ENCODE peak calls at places on chromosome 12, in eight cellular contexts. U, Q, S, A, G, K, O and R are unnamed samples.
A peak's percentile ranks its signal among the peaks of the same experiment; 100 is the strongest.

GRCh38 chr12:46359667-46360280 is 12.8 kb downstream of the SLC38A2 start:
- DNase-seq in U (no peak), K (no peak), S (no peak), G (no peak), Q (no peak), O (no peak), A (no peak), R (no peak)

GRCh38 chr12:127479256-127479655 is 787.7 kb upstream of the TMEM132C start:
- DNase-seq in K (no peak), A (no peak), G (peak; percentile 87), S (no peak), O (no peak), Q (peak; percentile 27), U (no peak), R (no peak)

GRCh38 chr12:96143392-96143791 is 50.8 kb upstream of the ELK3 start:
- DNase-seq in U (no peak), S (no peak), Q (no peak), G (no peak), K (no peak), A (peak; percentile 8), O (no peak), R (peak; percentile 34)

GRCh38 chr12:67137256-67137655 is 131.9 kb upstream of the CAND1 start:
- DNase-seq in A (no peak), Q (peak; percentile 8), S (no peak), U (no peak), G (peak; percentile 5), K (no peak), O (no peak), R (no peak)

GRCh38 chr12:47549258-47549657 is 156.6 kb downstream of the RPAP3 start:
- DNase-seq in Q (no peak), G (peak; percentile 18), S (no peak), K (no peak), U (no peak), O (no peak), A (peak; percentile 19), R (no peak)

GRCh38 chr12:131188131-131189050 is 234.7 kb downstream of the ADGRD1 start:
- DNase-seq in S (peak; percentile 65), O (no peak), Q (no peak), G (no peak), K (no peak), A (no peak), U (no peak), R (no peak)

GRCh38 chr12:111937429-111937828 is 75.5 kb downstream of the TMEM116 start:
- DNase-seq in K (no peak), Q (peak; percentile 39), U (no peak), S (no peak), O (peak; percentile 65), G (peak; percentile 65), A (no peak), R (no peak)

GRCh38 chr12:91053951-91054715 is 3.7 kb downstream of the KERA start:
- DNase-seq in G (peak; percentile 83), K (no peak), S (no peak), Q (peak; percentile 81), A (no peak), O (no peak), U (peak; percentile 94), R (no peak)

GRCh38 chr12:30994274-30994673 is 67.7 kb downstream of the TSPAN11 start:
- DNase-seq in K (no peak), S (no peak), A (no peak), G (no peak), U (no peak), Q (no peak), O (no peak), R (no peak)

GRCh38 chr12:92528097-92528496 is 174.7 kb upstream of the PLEKHG7 start:
- DNase-seq in S (no peak), K (no peak), Q (no peak), U (no peak), G (no peak), A (no peak), O (no peak), R (no peak)

GRCh38 chr12:88375960-88376305 is 204.3 kb downstream of the KITLG start:
- DNase-seq in U (no peak), K (peak; percentile 29), Q (no peak), G (no peak), A (no peak), O (no peak), S (no peak), R (no peak)

GRCh38 chr12:82146740-82147139 is 211.4 kb downstream of the CCDC59 start:
- DNase-seq in O (no peak), G (no peak), S (no peak), K (no peak), Q (no peak), A (no peak), U (no peak), R (no peak)

GRCh38 chr12:45357547-45358417 is 141.9 kb downstream of the ANO6 start:
- DNase-seq in A (no peak), U (peak; percentile 47), S (no peak), K (no peak), O (peak; percentile 49), Q (peak; percentile 28), G (no peak), R (no peak)

GRCh38 chr12:80320121-80320678 is 123.8 kb upstream of the PTPRQ start:
- DNase-seq in Q (no peak), A (no peak), S (no peak), G (no peak), K (no peak), O (no peak), U (no peak), R (no peak)

GRCh38 chr12:28652239-28652638 is 462.0 kb downstream of the CCDC91 start:
- DNase-seq in S (no peak), O (no peak), K (no peak), G (no peak), U (no peak), Q (no peak), A (no peak), R (no peak)

GRCh38 chr12:4283512-4284255 is 10.1 kb downstream of the CCND2 start:
- DNase-seq in S (no peak), O (no peak), K (no peak), U (no peak), Q (no peak), G (no peak), A (no peak), R (no peak)

GRCh38 chr12:4281173-4281654 is 7.7 kb downstream of the CCND2 start:
- DNase-seq in G (no peak), K (no peak), Q (peak; percentile 31), A (no peak), S (no peak), U (no peak), O (no peak), R (no peak)

GRCh38 chr12:4284306-4284705 is 10.7 kb downstream of the CCND2 start:
- DNase-seq in G (no peak), S (no peak), U (no peak), A (no peak), Q (no peak), O (no peak), K (no peak), R (no peak)

GRCh38 chr12:4282103-4282891 is 8.7 kb downstream of the CCND2 start:
- DNase-seq in S (peak; percentile 81), U (no peak), K (no peak), A (no peak), Q (no peak), O (no peak), G (no peak), R (no peak)

GRCh38 chr12:4282892-4283511 is 9.4 kb downstream of the CCND2 start:
- DNase-seq in O (no peak), A (no peak), S (no peak), Q (no peak), G (no peak), U (no peak), K (no peak), R (no peak)
- H3K4me1 ChIP-seq in O (peaks cover 26% of the 10 kb centered on the region), A (no peaks in the 10 kb centered on the region), S (peaks cover 82% of the 10 kb centered on the region), Q (no peaks in the 10 kb centered on the region), G (no peaks in the 10 kb centered on the region), U (no peaks in the 10 kb centered on the region), K (no peaks in the 10 kb centered on the region), R (peaks cover 97% of the 10 kb centered on the region)

GRCh38 chr12:64476844-64477243 is 24.9 kb downstream of the TBK1 start:
- DNase-seq in G (no peak), Q (no peak), U (no peak), O (no peak), K (no peak), S (no peak), A (no peak), R (no peak)
- H3K36me3 ChIP-seq in G (peaks cover 6% of the 10 kb centered on the region), Q (peaks cover 49% of the 10 kb centered on the region), U (peaks cover 11% of the 10 kb centered on the region), O (peaks cover 32% of the 10 kb centered on the region), K (peaks cover 21% of the 10 kb centered on the region), S (peaks cover 59% of the 10 kb centered on the region), A (peaks cover 86% of the 10 kb centered on the region), R (peaks cover 24% of the 10 kb centered on the region)

DNA sequence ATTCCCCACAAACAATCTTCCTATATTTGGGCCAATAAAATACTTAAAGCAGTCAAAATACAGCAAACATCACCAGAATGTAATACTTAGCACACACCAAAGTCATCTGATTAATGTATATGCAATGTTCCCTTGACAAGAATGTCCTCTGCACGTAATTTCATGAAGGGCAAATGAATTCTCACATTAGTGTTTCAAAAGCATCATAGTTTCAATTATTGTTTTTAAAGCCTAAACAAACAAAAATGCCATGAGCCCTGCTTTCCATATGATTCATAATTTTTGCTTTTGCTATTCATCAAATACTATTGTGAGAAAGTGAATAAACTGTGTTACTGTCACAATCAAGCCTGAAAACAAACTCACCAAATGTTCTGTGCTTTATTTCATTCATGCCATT is 156.0 kb downstream of the EPS8 start:
- DNase-seq in S (no peak), K (no peak), G (no peak), A (no peak), U (peak; percentile 17), O (no peak), Q (peak; percentile 49), R (no peak)
- H3K4me1 ChIP-seq in S (peaks cover 34% of the 10 kb centered on the region), K (peaks cover 6% of the 10 kb centered on the region), G (peaks cover 21% of the 10 kb centered on the region), A (no peaks in the 10 kb centered on the region), U (peaks cover 80% of the 10 kb centered on the region), O (peaks cover 14% of the 10 kb centered on the region), Q (peaks cover 97% of the 10 kb centered on the region), R (no peaks in the 10 kb centered on the region)

DNA sequence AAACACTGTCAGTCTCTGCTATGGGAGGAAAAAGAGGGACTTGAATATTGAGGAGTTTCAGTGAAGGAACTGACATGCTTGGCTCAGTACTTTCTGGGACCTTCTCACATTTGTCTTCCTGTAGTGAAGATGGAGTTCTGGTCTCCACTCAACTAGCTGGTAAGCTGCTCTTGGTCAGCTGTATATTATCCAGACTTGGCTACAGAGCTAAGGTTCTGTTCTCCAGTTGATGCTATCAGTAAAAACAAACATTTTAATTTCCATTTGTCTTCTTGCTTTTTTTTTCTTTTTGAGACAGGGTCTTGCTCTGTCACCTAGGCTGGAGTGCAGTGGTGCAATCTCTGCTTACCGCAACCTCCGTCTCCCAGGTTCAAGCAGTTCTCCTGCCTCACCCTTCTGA is 5.3 kb downstream of the RNF34 start:
- DNase-seq in S (no peak), U (no peak), Q (no peak), O (no peak), A (no peak), K (no peak), G (no peak), R (no peak)
- H3K36me3 ChIP-seq in S (no peaks in the 10 kb centered on the region), U (peaks cover 5% of the 10 kb centered on the region), Q (no peaks in the 10 kb centered on the region), O (no peaks in the 10 kb centered on the region), A (peaks cover 59% of the 10 kb centered on the region), K (peaks cover 6% of the 10 kb centered on the region), G (peaks cover 3% of the 10 kb centered on the region), R (peaks cover 31% of the 10 kb centered on the region)